ENCODE peak calls at places on chromosomes 3 and 15, in six cellular contexts. X is epithelial cell of prostate, E is Karpas-422, S is mammary epithelial cell, C is ELF-1, B is pancreas. O is an unnamed sample.

GRCh38 chr15:100307241-100307855 is 34.4 kb downstream of the ADAMTS17 start:
- DNase-seq in B (no peak), C (no peak), X (no peak), S (no peak), E (no peak), O (no peak)

GRCh38 chr3:15750143-15750542 is 47.6 kb downstream of the ANKRD28 start:
- DNase-seq in E (no peak), X (no peak), C (no peak), B (no peak), S (no peak), O (peak)

GRCh38 chr15:84840741-84841429 is 23.7 kb downstream of the ALPK3 start:
- DNase-seq in C (no peak), S (peak), X (no peak), B (peak), E (no peak), O (peak)

GRCh38 chr3:156233875-156234274 is 113.5 kb downstream of the KCNAB1 start:
- DNase-seq in S (peak), B (no peak), E (no peak), C (peak), X (no peak), O (peak)

GRCh38 chr3:123137001-123137400 is 64.7 kb upstream of the SEC22A start:
- DNase-seq in C (no peak), X (no peak), S (no peak), E (no peak), B (no peak), O (no peak)

GRCh38 chr3:192812736-192813383 is 85.5 kb upstream of the FGF12 start:
- DNase-seq in B (no peak), E (peak), X (no peak), S (peak), C (peak), O (peak)

GRCh38 chr15:70362911-70363310 is 265.2 kb upstream of the TLE3 start:
- DNase-seq in B (peak), C (peak), E (peak), X (no peak), S (no peak), O (peak)

GRCh38 chr3:184786271-184787010 is 25.5 kb upstream of the VPS8 start:
- DNase-seq in E (no peak), S (peak), C (no peak), B (no peak), X (no peak), O (peak)

GRCh38 chr3:160698806-160699205 is 21.8 kb downstream of the ARL14 start:
- DNase-seq in C (no peak), B (no peak), E (no peak), X (no peak), S (no peak), O (no peak)

GRCh38 chr3:108381531-108381930 is 85.2 kb downstream of the HHLA2 start:
- DNase-seq in E (peak), C (peak), S (no peak), X (no peak), B (no peak), O (no peak)

GRCh38 chr3:194075802-194076460 is 60.0 kb upstream of the HES1 start:
- DNase-seq in C (no peak), S (no peak), X (no peak), E (no peak), B (no peak), O (no peak)

GRCh38 chr3:60809857-60810256 is 441.4 kb downstream of the FHIT start:
- DNase-seq in E (no peak), B (no peak), X (peak), C (peak), S (peak), O (no peak)

GRCh38 chr15:51621917-51622268 is 678 bp downstream of the DMXL2 start:
- DNase-seq in X (peak), S (peak), C (peak), B (peak), E (peak), O (peak)

GRCh38 chr15:51094606-51095569 is at the start of gene TNFAIP8L3:
- DNase-seq in E (no peak), X (no peak), S (peak), B (peak), C (peak), O (no peak)

GRCh38 chr3:48949376-48949717 is 30.7 kb downstream of the ARIH2 start:
- DNase-seq in B (no peak), E (no peak), C (no peak), S (no peak), X (no peak), O (peak)

GRCh38 chr3:108959017-108959416 is 5.3 kb upstream of the GUCA1C start:
- DNase-seq in B (no peak), C (no peak), E (no peak), S (peak), X (no peak), O (no peak)

GRCh38 chr3:56816061-56816460 is 14.3 kb upstream of the ARHGEF3 start:
- DNase-seq in X (no peak), E (no peak), S (no peak), C (no peak), B (no peak), O (no peak)

GRCh38 chr3:104628185-104628789 is 738.4 kb upstream of the ALCAM start:
- DNase-seq in E (peak), S (peak), B (no peak), C (no peak), X (peak), O (peak)

GRCh38 chr3:14407203-14407602 is 4.8 kb downstream of the SLC6A6 start:
- DNase-seq in C (no peak), X (no peak), E (peak), S (no peak), B (no peak), O (no peak)

GRCh38 chr15:74780983-74781672 is 752 bp upstream of the CSK start:
- DNase-seq in S (peak), C (no peak), X (no peak), E (peak), B (no peak), O (peak)

GRCh38 chr15:84671211-84671610 is 13.2 kb upstream of the NMB start:
- DNase-seq in E (no peak), S (peak), X (no peak), B (no peak), C (no peak), O (peak)

GRCh38 chr3:184296616-184297015 is 2.4 kb upstream of the PSMD2 start:
- DNase-seq in X (no peak), B (no peak), S (no peak), C (no peak), E (no peak), O (no peak)

GRCh38 chr3:111924283-111924682 is 54.5 kb upstream of the ABHD10 start:
- DNase-seq in C (no peak), E (no peak), X (peak), B (peak), S (peak), O (no peak)

O was measured in IMR-90.